ENCODE peak calls at places on chromosomes 2 and 18, in four cellular contexts. I, X, R and T are unnamed samples.

GRCh38 chr2:8480936-8481335 is 200.9 kb upstream of the ID2 start:
- DNase-seq in I (no peak), X (no peak), R (no peak), T (no peak)

GRCh38 chr2:102074167-102074778 is 68.3 kb upstream of the IL1R1 start:
- DNase-seq in I (no peak), X (no peak), R (no peak), T (no peak)

GRCh38 chr18:37660658-37661057 is 95.1 kb upstream of the CELF4 start:
- DNase-seq in I (no peak), X (no peak), R (no peak), T (no peak)

GRCh38 chr18:72985686-72986085 is 117.9 kb upstream of the NETO1 start:
- DNase-seq in I (no peak), X (no peak), R (peak), T (no peak)

GRCh38 chr18:54444309-54444914 is 86.7 kb downstream of the C18orf54 start:
- DNase-seq in I (peak), X (peak), R (no peak), T (peak)

GRCh38 chr2:44579136-44579836 is 217.5 kb downstream of the CAMKMT start:
- DNase-seq in I (no peak), X (no peak), R (no peak), T (no peak)

GRCh38 chr2:237134321-237134720 is 48.6 kb downstream of the COPS8 start:
- DNase-seq in I (no peak), X (no peak), R (no peak), T (no peak)

GRCh38 chr2:209368924-209369323 is 54.9 kb upstream of the MAP2 start:
- DNase-seq in I (no peak), X (peak), R (peak), T (no peak)

GRCh38 chr2:54271236-54271635 is 15.2 kb upstream of the TSPYL6 start:
- DNase-seq in I (no peak), X (no peak), R (no peak), T (no peak)

GRCh38 chr2:84202166-84202565 is 256.9 kb downstream of the SUCLG1 start:
- DNase-seq in I (no peak), X (no peak), R (no peak), T (no peak)

GRCh38 chr2:102131564-102131963 is 11.0 kb upstream of the IL1R1 start:
- DNase-seq in I (no peak), X (no peak), R (no peak), T (no peak)

GRCh38 chr2:501130-501529 is 176.1 kb downstream of the TMEM18 start:
- DNase-seq in I (no peak), X (no peak), R (no peak), T (peak)

GRCh38 chr2:65639156-65639876 is 206.9 kb upstream of the SPRED2 start:
- DNase-seq in I (no peak), X (no peak), R (no peak), T (no peak)

GRCh38 chr2:40318931-40319330 is 133.0 kb downstream of the SLC8A1 start:
- DNase-seq in I (no peak), X (no peak), R (no peak), T (no peak)

GRCh38 chr2:40316631-40317030 is 135.3 kb downstream of the SLC8A1 start:
- DNase-seq in I (no peak), X (no peak), R (no peak), T (no peak)

GRCh38 chr2:40315684-40316083 is 136.2 kb downstream of the SLC8A1 start:
- DNase-seq in I (no peak), X (no peak), R (no peak), T (no peak)

GRCh38 chr2:40317756-40318155 is 134.1 kb downstream of the SLC8A1 start:
- DNase-seq in I (no peak), X (no peak), R (no peak), T (no peak)

GRCh38 chr2:40317047-40317446 is 134.8 kb downstream of the SLC8A1 start:
- DNase-seq in I (no peak), X (no peak), R (no peak), T (no peak)
- TF ChIP-seq CBFB in I (no peak), X (no peak), R (no peak), T (no peak)

DNA sequence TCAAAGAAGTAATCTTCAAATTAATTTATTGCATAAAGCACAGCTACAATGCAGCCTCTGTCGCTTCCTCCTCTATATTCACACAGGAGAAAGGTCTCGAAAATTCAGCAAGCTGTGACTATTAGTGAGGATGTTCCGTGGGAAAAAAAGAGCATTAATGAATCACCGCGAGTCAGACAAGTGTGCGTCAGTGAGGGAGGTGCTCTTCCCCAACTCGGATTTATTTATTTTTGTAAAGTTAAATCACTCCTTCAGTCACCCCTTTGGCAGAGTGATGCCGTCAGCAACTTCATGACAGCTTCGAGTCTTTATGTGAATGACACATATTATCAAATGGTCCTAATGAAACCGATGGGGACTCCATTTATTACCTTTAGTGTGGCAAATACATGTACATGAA is 648.9 kb upstream of the SALL3 start:
- DNase-seq in I (no peak), X (no peak), R (no peak), T (no peak)
- TF ChIP-seq CBFB in I (no peak), X (no peak), R (no peak), T (no peak)

DNA sequence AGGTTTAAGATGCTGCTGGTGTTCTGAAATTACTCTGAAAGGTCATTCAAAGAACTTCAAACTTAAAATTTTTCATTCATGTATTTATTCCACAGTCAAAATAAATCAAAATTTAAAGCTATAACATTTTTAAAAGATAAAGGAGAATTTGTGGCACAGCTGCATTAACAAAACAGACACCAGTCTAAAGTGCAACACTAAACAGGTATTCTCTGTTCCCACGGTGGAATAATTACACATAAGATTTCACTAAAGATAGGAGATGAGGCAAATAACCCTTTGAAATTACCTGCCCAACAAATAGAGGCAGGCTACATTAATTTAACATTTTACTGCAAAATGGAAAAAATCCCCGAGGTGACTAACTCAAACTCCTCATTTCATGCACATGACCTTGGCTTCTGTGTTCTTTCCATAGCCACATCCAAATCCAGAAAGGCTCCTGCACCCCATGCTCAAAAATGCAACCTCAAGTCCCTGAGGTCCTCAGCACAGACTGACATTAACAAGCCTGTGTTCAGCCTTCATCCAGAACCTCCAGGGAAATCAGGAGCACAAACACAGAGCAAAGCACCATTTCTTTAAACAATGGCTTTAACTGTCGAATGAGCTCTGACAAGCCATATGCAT is 10.5 kb downstream of the COX7A2L start:
- DNase-seq in I (no peak), X (no peak), R (no peak), T (no peak)
- TF ChIP-seq CBFB in I (no peak), X (no peak), R (no peak), T (no peak)

GRCh38 chr18:36322408-36322728 is 24.9 kb downstream of the FHOD3 start:
- DNase-seq in I (no peak), X (no peak), R (no peak), T (no peak)

GRCh38 chr18:36325846-36326245 is 28.3 kb downstream of the FHOD3 start:
- DNase-seq in I (no peak), X (no peak), R (no peak), T (no peak)

GRCh38 chr18:36321636-36322407 is 24.3 kb downstream of the FHOD3 start:
- DNase-seq in I (no peak), X (no peak), R (no peak), T (no peak)

GRCh38 chr18:36323421-36323820 is 25.9 kb downstream of the FHOD3 start:
- DNase-seq in I (no peak), X (no peak), R (no peak), T (no peak)

GRCh38 chr18:36322734-36323133 is 25.2 kb downstream of the FHOD3 start:
- DNase-seq in I (no peak), X (no peak), R (no peak), T (no peak)
- TF ChIP-seq CBFB in I (no peak), X (no peak), R (no peak), T (no peak)

DNA sequence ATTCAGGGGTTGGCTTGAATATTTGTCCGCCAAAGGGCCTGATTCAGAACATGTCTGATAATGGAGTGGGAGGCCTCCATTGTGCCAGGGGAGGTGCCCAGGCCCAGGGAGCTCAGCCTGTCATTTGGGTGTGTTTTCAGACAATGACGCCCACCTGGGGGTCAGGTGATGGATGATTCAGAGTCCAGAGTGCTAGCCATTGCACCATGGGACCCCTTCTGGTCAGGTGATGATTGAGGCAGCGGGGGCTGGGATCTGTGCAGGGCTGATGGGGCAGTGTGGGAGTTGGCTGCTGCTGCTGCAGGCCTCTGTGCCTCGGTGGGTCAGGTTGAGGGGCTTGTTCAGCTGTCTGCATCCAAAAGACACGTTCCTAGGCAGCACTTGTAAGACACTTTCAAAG is 8.3 kb upstream of the ARHGEF4 start:
- DNase-seq in I (no peak), X (no peak), R (no peak), T (no peak)
- TF ChIP-seq CBFB in I (no peak), X (no peak), R (no peak), T (no peak)